ENCODE peak calls at places on chromosomes 13 and 19, in eight cellular contexts. One of them, this sample, is unnamed. For H3K4me1, the result is how much of the 10 kb centered on the place peaks cover.

GRCh38 chr13:108495686-108496363 is 133.6 kb upstream of the MYO16 start:
- DNase-seq in tibial artery: no peak
- DNase-seq in colonic mucosa: no peak
- DNase-seq in heart right ventricle: no peak
- DNase-seq in heart left ventricle: no peak
- DNase-seq in Peyer's patch: no peak
- DNase-seq in psoas muscle: no peak
- DNase-seq in stomach: no peak
- DNase-seq in this sample: no peak

GRCh38 chr19:8233370-8233769 is 24.2 kb downstream of the CERS4 start:
- DNase-seq in colonic mucosa: no peak
- DNase-seq in tibial artery: no peak
- DNase-seq in heart left ventricle: no peak
- DNase-seq in heart right ventricle: no peak
- DNase-seq in psoas muscle: no peak
- DNase-seq in Peyer's patch: no peak
- DNase-seq in stomach: no peak
- DNase-seq in this sample: no peak

GRCh38 chr19:2733930-2734588 is 5.8 kb downstream of the SLC39A3 start:
- DNase-seq in tibial artery: no peak
- DNase-seq in heart left ventricle: no peak
- DNase-seq in heart right ventricle: no peak
- DNase-seq in Peyer's patch: no peak
- DNase-seq in colonic mucosa: no peak
- DNase-seq in psoas muscle: no peak
- DNase-seq in stomach: no peak
- DNase-seq in this sample: no peak

GRCh38 chr13:49777746-49778614 is 14.5 kb downstream of the KPNA3 start:
- DNase-seq in tibial artery: no peak
- DNase-seq in psoas muscle: no peak
- DNase-seq in heart right ventricle: no peak
- DNase-seq in Peyer's patch: no peak
- DNase-seq in stomach: no peak
- DNase-seq in heart left ventricle: no peak
- DNase-seq in colonic mucosa: no peak
- DNase-seq in this sample: no peak

GRCh38 chr13:44271915-44272341 is 101.7 kb upstream of the SERP2 start:
- DNase-seq in heart left ventricle: peak
- DNase-seq in colonic mucosa: no peak
- DNase-seq in Peyer's patch: no peak
- DNase-seq in stomach: no peak
- DNase-seq in psoas muscle: peak
- DNase-seq in heart right ventricle: peak
- DNase-seq in tibial artery: peak
- DNase-seq in this sample: peak

GRCh38 chr13:43799191-43799590 is 12.4 kb upstream of the ENOX1 start:
- DNase-seq in stomach: no peak
- DNase-seq in psoas muscle: no peak
- DNase-seq in heart right ventricle: no peak
- DNase-seq in tibial artery: no peak
- DNase-seq in heart left ventricle: no peak
- DNase-seq in Peyer's patch: no peak
- DNase-seq in colonic mucosa: no peak
- DNase-seq in this sample: no peak

GRCh38 chr13:65260938-65261880 is 1968.9 kb downstream of the PCDH9 start:
- DNase-seq in tibial artery: no peak
- DNase-seq in heart left ventricle: no peak
- DNase-seq in heart right ventricle: no peak
- DNase-seq in Peyer's patch: no peak
- DNase-seq in psoas muscle: no peak
- DNase-seq in stomach: no peak
- DNase-seq in colonic mucosa: no peak
- DNase-seq in this sample: no peak

GRCh38 chr19:5691205-5691929 is 1.3 kb downstream of the RPL36 start:
- DNase-seq in psoas muscle: peak
- DNase-seq in heart left ventricle: peak
- DNase-seq in heart right ventricle: peak
- DNase-seq in Peyer's patch: peak
- DNase-seq in stomach: peak
- DNase-seq in colonic mucosa: peak
- DNase-seq in tibial artery: no peak
- DNase-seq in this sample: peak

GRCh38 chr19:19306191-19306590 is 14.1 kb downstream of the SUGP1 start:
- DNase-seq in Peyer's patch: no peak
- DNase-seq in stomach: no peak
- DNase-seq in heart left ventricle: no peak
- DNase-seq in psoas muscle: no peak
- DNase-seq in heart right ventricle: no peak
- DNase-seq in tibial artery: no peak
- DNase-seq in colonic mucosa: no peak
- DNase-seq in this sample: no peak

GRCh38 chr13:65638572-65639168 is 1591.5 kb downstream of the PCDH9 start:
- DNase-seq in colonic mucosa: no peak
- DNase-seq in tibial artery: no peak
- DNase-seq in psoas muscle: no peak
- DNase-seq in heart left ventricle: no peak
- DNase-seq in Peyer's patch: no peak
- DNase-seq in stomach: no peak
- DNase-seq in heart right ventricle: no peak
- DNase-seq in this sample: no peak

GRCh38 chr13:47598340-47598911 is 402.6 kb downstream of the SUCLA2 start:
- DNase-seq in tibial artery: no peak
- DNase-seq in colonic mucosa: no peak
- DNase-seq in Peyer's patch: no peak
- DNase-seq in stomach: no peak
- DNase-seq in heart left ventricle: no peak
- DNase-seq in heart right ventricle: no peak
- DNase-seq in psoas muscle: no peak
- DNase-seq in this sample: no peak

GRCh38 chr19:18895038-18895827 is 725 bp downstream of the CERS1 start:
- DNase-seq in colonic mucosa: no peak
- DNase-seq in Peyer's patch: no peak
- DNase-seq in stomach: no peak
- DNase-seq in heart right ventricle: no peak
- DNase-seq in tibial artery: peak
- DNase-seq in psoas muscle: peak
- DNase-seq in heart left ventricle: peak
- DNase-seq in this sample: peak

GRCh38 chr19:42480335-42481095 is 37.8 kb upstream of the CXCL17 start:
- DNase-seq in tibial artery: no peak
- DNase-seq in heart right ventricle: no peak
- DNase-seq in stomach: peak
- DNase-seq in psoas muscle: no peak
- DNase-seq in Peyer's patch: no peak
- DNase-seq in colonic mucosa: no peak
- DNase-seq in heart left ventricle: no peak
- DNase-seq in this sample: no peak

GRCh38 chr19:49895566-49896297 is 955 bp downstream of the IL4I1 start:
- DNase-seq in tibial artery: no peak
- DNase-seq in heart right ventricle: no peak
- DNase-seq in colonic mucosa: no peak
- DNase-seq in psoas muscle: no peak
- DNase-seq in Peyer's patch: no peak
- DNase-seq in heart left ventricle: no peak
- DNase-seq in stomach: no peak
- DNase-seq in this sample: no peak

GRCh38 chr13:76379341-76380105 is 506.7 kb downstream of the KCTD12 start:
- DNase-seq in heart right ventricle: no peak
- DNase-seq in Peyer's patch: no peak
- DNase-seq in heart left ventricle: no peak
- DNase-seq in colonic mucosa: no peak
- DNase-seq in stomach: no peak
- DNase-seq in tibial artery: no peak
- DNase-seq in psoas muscle: no peak
- DNase-seq in this sample: no peak

GRCh38 chr13:28533049-28533436 is 38.1 kb upstream of the FLT1 start:
- DNase-seq in psoas muscle: no peak
- DNase-seq in tibial artery: no peak
- DNase-seq in heart right ventricle: peak
- DNase-seq in Peyer's patch: no peak
- DNase-seq in heart left ventricle: no peak
- DNase-seq in stomach: no peak
- DNase-seq in colonic mucosa: no peak
- DNase-seq in this sample: no peak

GRCh38 chr13:36057041-36057440 is 74.1 kb downstream of the DCLK1 start:
- DNase-seq in stomach: no peak
- DNase-seq in tibial artery: no peak
- DNase-seq in heart left ventricle: no peak
- DNase-seq in colonic mucosa: no peak
- DNase-seq in heart right ventricle: no peak
- DNase-seq in psoas muscle: no peak
- DNase-seq in Peyer's patch: no peak
- DNase-seq in this sample: no peak

GRCh38 chr19:2224754-2225349 is 11.3 kb downstream of the PLEKHJ1 start:
- DNase-seq in Peyer's patch: no peak
- DNase-seq in tibial artery: no peak
- DNase-seq in heart right ventricle: no peak
- DNase-seq in colonic mucosa: no peak
- DNase-seq in heart left ventricle: no peak
- DNase-seq in stomach: no peak
- DNase-seq in psoas muscle: no peak
- DNase-seq in this sample: no peak

GRCh38 chr13:72151241-72151640 is 284.2 kb upstream of the DACH1 start:
- DNase-seq in stomach: no peak
- DNase-seq in psoas muscle: no peak
- DNase-seq in heart left ventricle: no peak
- DNase-seq in Peyer's patch: no peak
- DNase-seq in heart right ventricle: no peak
- DNase-seq in colonic mucosa: no peak
- DNase-seq in tibial artery: no peak
- DNase-seq in this sample: no peak

GRCh38 chr19:49851456-49852259 is 699 bp downstream of the PTOV1 start:
- DNase-seq in Peyer's patch: peak
- DNase-seq in colonic mucosa: peak
- DNase-seq in psoas muscle: no peak
- DNase-seq in heart right ventricle: peak
- DNase-seq in stomach: no peak
- DNase-seq in heart left ventricle: peak
- DNase-seq in tibial artery: no peak
- DNase-seq in this sample: peak

GRCh38 chr13:50053844-50054243 is 38.6 kb downstream of the KCNRG start:
- DNase-seq in colonic mucosa: no peak
- DNase-seq in stomach: no peak
- DNase-seq in heart left ventricle: no peak
- DNase-seq in heart right ventricle: no peak
- DNase-seq in psoas muscle: no peak
- DNase-seq in tibial artery: no peak
- DNase-seq in Peyer's patch: no peak
- DNase-seq in this sample: no peak

GRCh38 chr19:17282488-17283256 is 971 bp downstream of the ANKLE1 start:
- DNase-seq in heart left ventricle: peak
- DNase-seq in heart right ventricle: peak
- DNase-seq in Peyer's patch: peak
- DNase-seq in tibial artery: peak
- DNase-seq in stomach: peak
- DNase-seq in psoas muscle: peak
- DNase-seq in colonic mucosa: peak
- DNase-seq in this sample: peak

GRCh38 chr19:5090780-5091575 is 122.1 kb downstream of the KDM4B start:
- DNase-seq in heart left ventricle: peak
- DNase-seq in stomach: peak
- DNase-seq in colonic mucosa: no peak
- DNase-seq in tibial artery: peak
- DNase-seq in psoas muscle: no peak
- DNase-seq in heart right ventricle: peak
- DNase-seq in Peyer's patch: no peak
- DNase-seq in this sample: peak

GRCh38 chr19:10454267-10454666 is 33.9 kb downstream of the PDE4A start:
- DNase-seq in stomach: no peak
- DNase-seq in heart right ventricle: no peak
- DNase-seq in psoas muscle: no peak
- DNase-seq in Peyer's patch: no peak
- DNase-seq in heart left ventricle: no peak
- DNase-seq in tibial artery: no peak
- DNase-seq in colonic mucosa: no peak
- DNase-seq in this sample: no peak

GRCh38 chr19:53388168-53388567 is 6.8 kb upstream of the ZNF765 start:
- DNase-seq in stomach: no peak
- DNase-seq in colonic mucosa: no peak
- DNase-seq in psoas muscle: no peak
- DNase-seq in Peyer's patch: no peak
- DNase-seq in heart left ventricle: no peak
- DNase-seq in tibial artery: no peak
- DNase-seq in heart right ventricle: no peak
- DNase-seq in this sample: no peak

GRCh38 chr19:57050863-57051262 is 68.9 kb upstream of the USP29 start:
- DNase-seq in psoas muscle: no peak
- DNase-seq in stomach: no peak
- DNase-seq in colonic mucosa: no peak
- DNase-seq in Peyer's patch: no peak
- DNase-seq in tibial artery: no peak
- DNase-seq in heart right ventricle: no peak
- DNase-seq in heart left ventricle: no peak
- DNase-seq in this sample: no peak

GRCh38 chr13:30800107-30800506 is 64.8 kb downstream of the ALOX5AP start:
- DNase-seq in stomach: no peak
- DNase-seq in heart right ventricle: no peak
- DNase-seq in Peyer's patch: no peak
- DNase-seq in psoas muscle: no peak
- DNase-seq in colonic mucosa: no peak
- DNase-seq in heart left ventricle: no peak
- DNase-seq in tibial artery: no peak
- DNase-seq in this sample: no peak

GRCh38 chr13:66994498-66995365 is 235.4 kb downstream of the PCDH9 start:
- DNase-seq in tibial artery: no peak
- DNase-seq in heart left ventricle: no peak
- DNase-seq in colonic mucosa: no peak
- DNase-seq in heart right ventricle: no peak
- DNase-seq in psoas muscle: no peak
- DNase-seq in stomach: no peak
- DNase-seq in Peyer's patch: no peak
- DNase-seq in this sample: no peak
- H3K4me3 ChIP-seq in tibial artery: peak
- H3K4me3 ChIP-seq in heart left ventricle: peak
- H3K4me3 ChIP-seq in colonic mucosa: no peak
- H3K4me3 ChIP-seq in heart right ventricle: peak
- H3K4me3 ChIP-seq in psoas muscle: peak
- H3K4me3 ChIP-seq in stomach: peak
- H3K4me3 ChIP-seq in Peyer's patch: peak
- H3K4me3 ChIP-seq in this sample: no peak

GRCh38 chr13:26469602-26470001 is 87.9 kb upstream of the WASF3 start:
- DNase-seq in Peyer's patch: no peak
- DNase-seq in psoas muscle: no peak
- DNase-seq in tibial artery: no peak
- DNase-seq in stomach: no peak
- DNase-seq in heart left ventricle: no peak
- DNase-seq in heart right ventricle: no peak
- DNase-seq in colonic mucosa: no peak
- DNase-seq in this sample: no peak
- H3K4me1 ChIP-seq in Peyer's patch: under half
- H3K4me1 ChIP-seq in psoas muscle: under half
- H3K4me1 ChIP-seq in tibial artery: under half
- H3K4me1 ChIP-seq in stomach: under half
- H3K4me1 ChIP-seq in heart left ventricle: under half
- H3K4me1 ChIP-seq in heart right ventricle: under half
- H3K4me1 ChIP-seq in colonic mucosa: under half
- H3K4me1 ChIP-seq in this sample: under half

GRCh38 chr19:33062902-33063301 is 1.8 kb downstream of the RHPN2 start:
- DNase-seq in Peyer's patch: no peak
- DNase-seq in heart right ventricle: no peak
- DNase-seq in heart left ventricle: no peak
- DNase-seq in colonic mucosa: no peak
- DNase-seq in stomach: no peak
- DNase-seq in psoas muscle: no peak
- DNase-seq in tibial artery: no peak
- DNase-seq in this sample: no peak
- H3K4me3 ChIP-seq in Peyer's patch: peak
- H3K4me3 ChIP-seq in heart right ventricle: peak
- H3K4me3 ChIP-seq in heart left ventricle: no peak
- H3K4me3 ChIP-seq in colonic mucosa: peak
- H3K4me3 ChIP-seq in stomach: peak
- H3K4me3 ChIP-seq in psoas muscle: no peak
- H3K4me3 ChIP-seq in tibial artery: no peak
- H3K4me3 ChIP-seq in this sample: no peak

GRCh38 chr13:100532090-100532766 is 56.4 kb downstream of the GGACT start:
- DNase-seq in Peyer's patch: peak
- DNase-seq in colonic mucosa: no peak
- DNase-seq in tibial artery: no peak
- DNase-seq in heart right ventricle: no peak
- DNase-seq in psoas muscle: no peak
- DNase-seq in stomach: no peak
- DNase-seq in heart left ventricle: no peak
- DNase-seq in this sample: no peak
- H3K4me1 ChIP-seq in Peyer's patch: under half
- H3K4me1 ChIP-seq in colonic mucosa: under half
- H3K4me1 ChIP-seq in tibial artery: under half
- H3K4me1 ChIP-seq in heart right ventricle: under half
- H3K4me1 ChIP-seq in psoas muscle: under half
- H3K4me1 ChIP-seq in stomach: under half
- H3K4me1 ChIP-seq in heart left ventricle: under half
- H3K4me1 ChIP-seq in this sample: under half

This sample was measured in uterus.